ENCODE peak calls at places on chromosomes 11 and 22, in ten cellular contexts. Q is transverse colon, U is lower lobe of right lung, L is NB4, H is mucosa of descending colon, S is choroid plexus epithelial cell, D is cardiac muscle cell, J is esophagus squamous epithelium, C is AG04450, A is coronary artery. Y is an unnamed sample.

GRCh38 chr11:132876301-132877071 is 655.8 kb downstream of the OPCML start:
- DNase-seq in Q (no peak), U (no peak), L (no peak), H (no peak), S (no peak), D (no peak), J (no peak), C (no peak), A (no peak), Y (no peak)

GRCh38 chr11:48049036-48049435 is 68.7 kb downstream of the PTPRJ start:
- DNase-seq in Q (no peak), U (no peak), L (peak; percentile 83), H (no peak), S (no peak), D (no peak), J (no peak), C (no peak), A (no peak), Y (no peak)

GRCh38 chr11:122645847-122646246 is 9.7 kb upstream of the UBASH3B start:
- DNase-seq in Q (no peak), U (no peak), L (no peak), H (no peak), S (no peak), D (no peak), J (no peak), C (no peak), A (no peak), Y (no peak)

GRCh38 chr22:19799322-19800190 is 39.0 kb downstream of the TBX1 start:
- DNase-seq in Q (no peak), U (peak; percentile 41), L (no peak), H (no peak), S (peak; percentile 83), D (peak; percentile 86), J (no peak), C (peak; percentile 77), A (no peak), Y (peak; percentile 78)

GRCh38 chr11:2314525-2315394 is 12.9 kb downstream of the TSPAN32 start:
- DNase-seq in Q (peak; percentile 67), U (peak; percentile 81), L (peak; percentile 27), H (peak; percentile 58), S (peak; percentile 85), D (peak; percentile 98), J (no peak), C (peak; percentile 33), A (peak; percentile 91), Y (no peak)

GRCh38 chr11:74687237-74688005 is 43.8 kb downstream of the CHRDL2 start:
- DNase-seq in Q (no peak), U (peak; percentile 6), L (peak; percentile 42), H (no peak), S (no peak), D (peak; percentile 45), J (no peak), C (no peak), A (no peak), Y (no peak)

GRCh38 chr11:80596291-80596810 is 1155.5 kb upstream of the TENM4 start:
- DNase-seq in Q (no peak), U (no peak), L (no peak), H (no peak), S (peak; percentile 37), D (no peak), J (no peak), C (no peak), A (no peak), Y (no peak)

GRCh38 chr11:12088047-12088481 is 22.3 kb upstream of the MICAL2 start:
- DNase-seq in Q (peak; percentile 61), U (no peak), L (peak; percentile 22), H (peak; percentile 71), S (peak; percentile 83), D (peak; percentile 68), J (no peak), C (no peak), A (peak; percentile 89), Y (peak; percentile 61)

GRCh38 chr11:118673361-118674093 is 5.9 kb downstream of the TREH start:
- DNase-seq in Q (no peak), U (no peak), L (no peak), H (no peak), S (no peak), D (no peak), J (no peak), C (no peak), A (peak; percentile 41), Y (no peak)

GRCh38 chr11:118674094-118674460 is 5.4 kb downstream of the TREH start:
- DNase-seq in Q (no peak), U (no peak), L (no peak), H (no peak), S (no peak), D (no peak), J (no peak), C (no peak), A (no peak), Y (no peak)

GRCh38 chr11:118671254-118671653 is 8.2 kb downstream of the TREH start:
- DNase-seq in Q (no peak), U (no peak), L (no peak), H (no peak), S (no peak), D (no peak), J (no peak), C (no peak), A (no peak), Y (no peak)

GRCh38 chr11:118670063-118670462 is 9.4 kb downstream of the TREH start:
- DNase-seq in Q (no peak), U (no peak), L (no peak), H (no peak), S (no peak), D (no peak), J (no peak), C (no peak), A (no peak), Y (no peak)

GRCh38 chr11:118672865-118673264 is 6.6 kb downstream of the TREH start:
- DNase-seq in Q (no peak), U (no peak), L (no peak), H (no peak), S (peak; percentile 28), D (no peak), J (no peak), C (no peak), A (no peak), Y (no peak)
- TF ChIP-seq CTCF in Q (no peak), U (no peak), L (no peak), H (no peak), S (peak; percentile 24), D (peak; percentile 31), J (no peak), C (peak; percentile 18), A (no peak), Y (no peak)

GRCh38 chr22:39238124-39238466 is 6.7 kb downstream of the PDGFB start:
- DNase-seq in Q (no peak), U (no peak), L (no peak), H (no peak), S (no peak), D (no peak), J (no peak), C (no peak), A (no peak), Y (no peak)

GRCh38 chr22:39238561-39238960 is 6.2 kb downstream of the PDGFB start:
- DNase-seq in Q (no peak), U (no peak), L (no peak), H (no peak), S (no peak), D (no peak), J (no peak), C (no peak), A (no peak), Y (no peak)

GRCh38 chr22:39240841-39241631 is 3.7 kb downstream of the PDGFB start:
- DNase-seq in Q (peak; percentile 73), U (peak; percentile 73), L (no peak), H (peak; percentile 78), S (peak; percentile 44), D (no peak), J (no peak), C (no peak), A (no peak), Y (no peak)

GRCh38 chr22:39238966-39239510 is 5.7 kb downstream of the PDGFB start:
- DNase-seq in Q (no peak), U (no peak), L (no peak), H (no peak), S (no peak), D (no peak), J (no peak), C (no peak), A (no peak), Y (no peak)

DNA sequence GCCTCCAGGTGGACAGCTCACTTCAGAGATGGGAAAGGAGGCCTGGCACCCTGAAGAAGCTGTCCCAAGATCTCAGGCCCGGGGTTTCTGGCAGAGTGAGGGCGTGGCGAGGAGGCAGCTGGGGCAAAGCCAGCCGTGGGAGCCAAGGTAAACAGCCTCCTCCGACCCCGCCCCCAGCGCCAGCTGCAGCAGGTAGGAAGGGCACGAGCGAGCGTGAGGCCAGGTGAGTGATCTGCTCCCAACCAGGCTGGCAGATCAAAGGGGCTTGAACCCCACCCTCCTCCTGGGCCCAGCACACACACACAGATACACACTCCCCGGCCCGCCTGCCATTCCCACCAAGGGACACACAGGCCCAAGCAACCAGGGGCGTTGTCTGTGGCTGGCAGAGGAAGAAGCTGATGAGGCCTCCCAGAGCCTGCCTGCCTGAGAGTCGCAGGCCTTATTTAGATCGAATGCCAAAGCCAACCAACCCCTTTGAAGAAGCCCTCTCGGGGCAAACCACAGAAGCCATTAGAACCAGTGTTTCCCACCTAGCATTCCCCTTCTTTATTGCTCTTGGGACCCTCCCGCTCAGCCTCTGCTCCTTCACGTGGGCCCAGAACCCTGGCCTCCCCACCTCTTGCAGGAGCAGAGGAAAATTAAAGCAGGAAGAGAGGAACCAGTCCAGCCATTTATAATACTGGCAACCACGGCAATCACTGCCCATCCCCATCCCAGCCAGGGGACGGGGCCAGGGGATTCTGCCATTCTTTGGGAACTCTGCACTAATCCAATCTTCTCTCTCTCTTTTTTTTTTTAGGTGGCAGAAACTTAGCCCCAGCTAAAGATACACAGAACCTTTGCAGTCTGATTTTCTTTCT is 5.0 kb downstream of the PDGFB start:
- DNase-seq in Q (peak; percentile 88), U (peak; percentile 91), L (no peak), H (peak; percentile 93), S (no peak), D (no peak), J (no peak), C (no peak), A (no peak), Y (no peak)
- H3K4me3 ChIP-seq in Q (no peak overlapping the region), U (peak overlapping the region; percentile 72), L (no peak overlapping the region), H (no peak overlapping the region), S (no peak overlapping the region), D (no peak overlapping the region), J (peak overlapping the region; percentile 73), C (no peak overlapping the region), A (no peak overlapping the region), Y (no peak overlapping the region)

GRCh38 chr11:71977090-71977489 is 21.6 kb upstream of the IL18BP start:
- DNase-seq in Q (no peak), U (no peak), L (no peak), H (no peak), S (no peak), D (no peak), J (no peak), C (no peak), A (no peak), Y (no peak)

GRCh38 chr11:71979582-71979981 is 19.1 kb upstream of the IL18BP start:
- DNase-seq in Q (no peak), U (no peak), L (no peak), H (no peak), S (no peak), D (no peak), J (no peak), C (no peak), A (no peak), Y (no peak)

GRCh38 chr11:71977743-71978418 is 20.8 kb upstream of the IL18BP start:
- DNase-seq in Q (peak; percentile 56), U (no peak), L (peak; percentile 78), H (peak; percentile 87), S (peak; percentile 70), D (peak; percentile 68), J (no peak), C (no peak), A (no peak), Y (no peak)

GRCh38 chr11:71979094-71979493 is 19.6 kb upstream of the IL18BP start:
- DNase-seq in Q (no peak), U (no peak), L (no peak), H (no peak), S (no peak), D (no peak), J (no peak), C (no peak), A (no peak), Y (no peak)
- TF ChIP-seq CTCF in Q (no peak), U (no peak), L (no peak), H (no peak), S (no peak), D (no peak), J (no peak), C (no peak), A (no peak), Y (no peak)

DNA sequence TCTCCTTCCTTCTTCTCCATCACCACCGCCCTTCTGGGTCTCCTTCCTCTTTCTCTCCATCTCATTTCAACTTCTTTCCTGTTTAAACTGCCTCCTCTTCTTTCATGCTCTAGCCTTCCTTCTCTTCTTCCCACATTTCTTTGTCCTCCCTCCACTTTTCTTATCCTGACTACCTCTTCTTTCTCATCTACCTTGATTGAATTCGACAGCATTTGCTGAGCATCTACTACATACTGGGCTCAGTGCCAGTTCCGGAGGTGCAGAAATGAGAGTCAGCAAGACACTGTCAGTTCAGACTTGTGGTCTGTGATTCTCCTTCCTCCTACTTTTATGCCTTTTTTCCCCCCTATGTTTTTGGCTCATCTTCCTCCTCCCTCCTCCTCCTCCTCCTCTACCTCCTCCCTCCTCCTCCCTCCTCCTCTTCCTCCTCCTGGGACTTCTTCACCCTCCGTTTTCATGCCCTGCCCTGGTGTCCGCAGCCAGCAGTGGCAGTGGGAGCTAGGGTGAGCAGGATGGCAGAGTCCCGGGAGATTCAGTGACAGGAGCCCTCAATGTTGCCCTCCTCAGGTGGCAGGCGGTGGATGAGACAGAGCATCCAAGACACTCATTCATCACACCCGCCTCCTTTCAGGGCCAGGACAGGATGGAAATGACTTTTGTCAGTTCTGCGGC is 146.0 kb upstream of the SEZ6L start:
- DNase-seq in Q (no peak), U (no peak), L (no peak), H (no peak), S (no peak), D (no peak), J (no peak), C (no peak), A (no peak), Y (no peak)
- H3K4me3 ChIP-seq in Q (no peak overlapping the region), U (no peak overlapping the region), L (no peak overlapping the region), H (no peak overlapping the region), S (no peak overlapping the region), D (no peak overlapping the region), J (no peak overlapping the region), C (no peak overlapping the region), A (no peak overlapping the region), Y (no peak overlapping the region)

Y was measured in AG04449.